ENCODE peak calls at places on chromosome 21, in seven cellular contexts. Q is neural progenitor cell, V is NCI-H345, G is RWPE1, T is fibroblast of mammary gland, W is right cardiac atrium, A is SK-N-MC. P is an unnamed sample.

GRCh38 chr21:14273736-14274538 is 58.0 kb downstream of the RBM11 start:
- DNase-seq in Q (peak), V (peak), G (no peak), T (no peak), W (peak), A (no peak), P (no peak)

GRCh38 chr21:15896501-15896900 is 166.7 kb downstream of the USP25 start:
- DNase-seq in Q (no peak), V (no peak), G (no peak), T (no peak), W (no peak), A (no peak), P (no peak)

GRCh38 chr21:16002872-16003466 is 273.2 kb downstream of the USP25 start:
- DNase-seq in Q (no peak), V (no peak), G (peak), T (peak), W (no peak), A (no peak), P (no peak)

GRCh38 chr21:34732388-34732821 is 63.6 kb downstream of the CLIC6 start:
- DNase-seq in Q (no peak), V (no peak), G (peak), T (peak), W (no peak), A (no peak), P (peak)

GRCh38 chr21:42614811-42615342 is 38.5 kb upstream of the PDE9A start:
- DNase-seq in Q (peak), V (peak), G (peak), T (peak), W (peak), A (no peak), P (peak)

GRCh38 chr21:33374080-33374873 is 28.9 kb upstream of the IFNGR2 start:
- DNase-seq in Q (peak), V (peak), G (peak), T (peak), W (no peak), A (peak), P (no peak)

GRCh38 chr21:17429936-17430335 is 82.9 kb upstream of the CXADR start:
- DNase-seq in Q (no peak), V (no peak), G (no peak), T (no peak), W (no peak), A (no peak), P (no peak)

GRCh38 chr21:42547906-42548365 is 34.3 kb downstream of the SLC37A1 start:
- DNase-seq in Q (no peak), V (no peak), G (no peak), T (no peak), W (no peak), A (no peak), P (no peak)

GRCh38 chr21:41676198-41676597 is 90.7 kb downstream of the RIPK4 start:
- DNase-seq in Q (no peak), V (no peak), G (no peak), T (no peak), W (no peak), A (no peak), P (no peak)

GRCh38 chr21:34037446-34037845 is 35.9 kb upstream of the MRPS6 start:
- DNase-seq in Q (no peak), V (no peak), G (peak), T (peak), W (no peak), A (no peak), P (no peak)

GRCh38 chr21:31332525-31332924 is 11.5 kb downstream of the TIAM1 start:
- DNase-seq in Q (no peak), V (no peak), G (no peak), T (no peak), W (no peak), A (no peak), P (no peak)

P was measured in epithelial cell of prostate.